ENCODE peak calls at places on chromosomes 6 and 20, in eight cellular contexts. I is heart right ventricle, T is astrocyte, D is right atrium auricular region, O is lung, A is HCT116, C is mammary epithelial cell, E is left ventricle myocardium inferior. N is an unnamed sample. For H3K4me1, the result is how much of the 10 kb centered on the place peaks cover.

GRCh38 chr6:133645000-133645619 is 243.8 kb upstream of the TCF21 start:
- DNase-seq in I (no peak), T (peak), D (no peak), O (no peak), A (no peak), C (no peak), E (no peak), N (no peak)

GRCh38 chr6:141552463-141552862 is 580.3 kb upstream of the GJE1 start:
- DNase-seq in I (no peak), T (peak), D (no peak), O (no peak), A (peak), C (peak), E (no peak), N (no peak)

GRCh38 chr6:108621117-108621516 is 60.4 kb downstream of the FOXO3 start:
- DNase-seq in I (no peak), T (peak), D (peak), O (no peak), A (peak), C (peak), E (no peak), N (peak)

GRCh38 chr20:5919634-5920544 is 30.4 kb downstream of the TRMT6 start:
- DNase-seq in I (no peak), T (peak), D (no peak), O (no peak), A (no peak), C (peak), E (no peak), N (no peak)

GRCh38 chr6:150241751-150242150 is 98.9 kb downstream of the PPP1R14C start:
- DNase-seq in I (no peak), T (no peak), D (no peak), O (no peak), A (no peak), C (no peak), E (no peak), N (no peak)

GRCh38 chr6:11762782-11763459 is 15.7 kb downstream of the ADTRP start:
- DNase-seq in I (no peak), T (peak), D (no peak), O (no peak), A (no peak), C (no peak), E (no peak), N (no peak)

GRCh38 chr6:168139121-168139520 is 60.1 kb upstream of the FRMD1 start:
- DNase-seq in I (no peak), T (no peak), D (peak), O (no peak), A (no peak), C (no peak), E (no peak), N (no peak)

GRCh38 chr6:135537782-135538301 is 40.3 kb upstream of the AHI1 start:
- DNase-seq in I (no peak), T (peak), D (no peak), O (no peak), A (peak), C (peak), E (no peak), N (no peak)

GRCh38 chr6:39298061-39298460 is 16.2 kb downstream of the KCNK17 start:
- DNase-seq in I (no peak), T (no peak), D (no peak), O (no peak), A (no peak), C (no peak), E (no peak), N (no peak)

GRCh38 chr6:151808331-151809241 is 1.1 kb downstream of the ESR1 start:
- DNase-seq in I (no peak), T (no peak), D (no peak), O (no peak), A (no peak), C (peak), E (no peak), N (peak)

GRCh38 chr6:79546186-79546585 is 9.0 kb upstream of the LCA5 start:
- DNase-seq in I (no peak), T (peak), D (no peak), O (no peak), A (no peak), C (peak), E (no peak), N (no peak)

GRCh38 chr20:1815502-1816085 is 79.6 kb upstream of the SIRPA start:
- DNase-seq in I (no peak), T (no peak), D (peak), O (no peak), A (no peak), C (no peak), E (no peak), N (no peak)
- H3K4me1 ChIP-seq in I (half or more), T (half or more), D (half or more), O (under half), A (under half), C (half or more), E (half or more), N (under half)

GRCh38 chr6:41058783-41059181 is 5.8 kb downstream of the APOBEC2 start:
- DNase-seq in I (no peak), T (no peak), D (no peak), O (no peak), A (no peak), C (no peak), E (no peak), N (no peak)

GRCh38 chr6:41056768-41057490 is 3.9 kb downstream of the APOBEC2 start:
- DNase-seq in I (no peak), T (no peak), D (peak), O (no peak), A (no peak), C (no peak), E (no peak), N (no peak)

GRCh38 chr6:41053056-41053455 is at the start of gene APOBEC2:
- DNase-seq in I (peak), T (no peak), D (peak), O (no peak), A (no peak), C (no peak), E (peak), N (peak)

GRCh38 chr6:41051873-41052272 is 1.1 kb upstream of the APOBEC2 start:
- DNase-seq in I (no peak), T (no peak), D (no peak), O (no peak), A (no peak), C (no peak), E (no peak), N (no peak)

DNA sequence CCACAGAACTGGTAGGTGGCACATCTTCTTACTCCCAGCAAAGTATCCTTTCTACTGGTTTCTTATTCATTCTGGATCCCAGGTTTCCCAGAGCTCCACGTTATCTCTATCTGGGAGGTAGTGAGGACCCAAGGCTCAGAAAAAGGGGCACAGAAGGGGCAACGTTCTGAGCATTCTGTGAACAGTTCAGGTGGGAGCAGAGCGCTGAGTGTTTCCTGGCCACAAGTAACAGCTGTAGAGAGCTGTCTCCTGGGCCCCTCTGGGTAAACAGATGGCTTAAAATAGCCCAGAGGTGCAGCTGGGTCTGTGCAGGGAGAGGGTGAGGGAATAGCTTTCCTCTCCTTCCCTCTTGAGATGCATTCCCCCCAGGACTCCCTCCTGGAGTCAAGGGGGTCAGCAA is 2.1 kb downstream of the APOBEC2 start:
- DNase-seq in I (peak), T (no peak), D (peak), O (no peak), A (no peak), C (no peak), E (no peak), N (no peak)
- H3K27ac ChIP-seq in I (peak), T (no peak), D (peak), O (no peak), A (no peak), C (no peak), E (peak), N (peak)

DNA sequence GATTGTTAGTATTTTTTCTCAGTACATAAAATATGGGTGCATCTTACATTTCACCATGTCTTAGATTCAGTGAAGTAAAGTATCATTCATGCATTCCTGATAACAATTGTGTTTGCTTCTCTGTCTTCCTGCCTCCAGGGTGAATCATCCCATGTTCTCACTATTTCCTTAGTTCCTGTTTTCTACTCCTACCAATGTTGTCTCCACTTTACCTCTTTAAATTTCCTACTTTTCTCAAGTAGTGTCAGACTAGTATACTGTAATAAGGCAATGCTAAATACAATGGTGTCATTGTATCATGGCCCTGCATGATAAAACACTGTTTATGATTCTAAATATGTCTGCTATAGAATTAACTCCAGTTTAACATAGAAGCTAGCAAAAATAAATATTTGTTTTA is 37.4 kb upstream of the GABRR1 start:
- DNase-seq in I (no peak), T (no peak), D (no peak), O (no peak), A (no peak), C (peak), E (no peak), N (no peak)
- H3K4me3 ChIP-seq in I (no peak), T (no peak), D (no peak), O (no peak), A (no peak), C (no peak), E (no peak), N (no peak)

GRCh38 chr20:57400821-57401564 is 9.8 kb downstream of the RBM38 start:
- DNase-seq in I (no peak), T (no peak), D (no peak), O (no peak), A (no peak), C (no peak), E (no peak), N (peak)

GRCh38 chr20:57401565-57401918 is 10.3 kb downstream of the RBM38 start:
- DNase-seq in I (no peak), T (no peak), D (no peak), O (no peak), A (no peak), C (no peak), E (no peak), N (no peak)

GRCh38 chr20:57398901-57399535 is 7.8 kb downstream of the RBM38 start:
- DNase-seq in I (no peak), T (no peak), D (no peak), O (no peak), A (no peak), C (no peak), E (no peak), N (peak)

GRCh38 chr20:57399587-57400261 is 8.5 kb downstream of the RBM38 start:
- DNase-seq in I (peak), T (no peak), D (no peak), O (no peak), A (no peak), C (no peak), E (no peak), N (peak)

GRCh38 chr20:57400262-57400701 is 9.1 kb downstream of the RBM38 start:
- DNase-seq in I (no peak), T (no peak), D (no peak), O (no peak), A (no peak), C (no peak), E (no peak), N (peak)
- H3K4me1 ChIP-seq in I (half or more), T (under half), D (half or more), O (under half), A (under half), C (under half), E (half or more), N (under half)

GRCh38 chr6:72649032-72649984 is 27.4 kb downstream of the KCNQ5 start:
- DNase-seq in I (no peak), T (peak), D (no peak), O (no peak), A (no peak), C (peak), E (no peak), N (no peak)
- H3K27ac ChIP-seq in I (no peak), T (peak), D (no peak), O (no peak), A (no peak), C (peak), E (no peak), N (no peak)

DNA sequence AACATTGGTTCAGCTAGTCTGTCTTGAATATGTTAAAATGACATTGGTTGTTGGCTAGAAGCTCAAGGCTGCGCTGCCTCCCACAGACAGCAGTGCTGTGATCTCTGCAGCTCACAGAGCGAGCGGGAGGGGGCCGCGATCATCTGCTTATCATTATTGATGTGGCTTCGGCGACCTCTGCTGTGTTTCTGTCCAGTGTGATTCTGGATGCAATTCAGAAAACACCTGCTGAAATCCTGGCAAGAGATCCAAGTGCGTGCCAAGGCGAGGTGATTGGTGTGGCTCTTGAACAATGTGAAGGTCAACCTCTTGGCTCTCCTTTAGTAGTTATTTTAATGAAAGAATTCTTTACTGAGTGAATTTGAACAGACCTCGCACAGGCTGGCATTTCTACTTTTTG is 142.3 kb upstream of the SASH1 start:
- DNase-seq in I (peak), T (no peak), D (no peak), O (no peak), A (no peak), C (no peak), E (no peak), N (no peak)
- H3K4me3 ChIP-seq in I (no peak), T (no peak), D (no peak), O (no peak), A (no peak), C (no peak), E (no peak), N (no peak)

GRCh38 chr20:51398083-51398482 is 144.4 kb downstream of the NFATC2 start:
- DNase-seq in I (no peak), T (no peak), D (no peak), O (no peak), A (no peak), C (no peak), E (no peak), N (no peak)

GRCh38 chr20:51402201-51402600 is 140.3 kb downstream of the NFATC2 start:
- DNase-seq in I (no peak), T (peak), D (no peak), O (no peak), A (no peak), C (no peak), E (no peak), N (peak)

GRCh38 chr20:51399138-51399890 is 143.2 kb downstream of the NFATC2 start:
- DNase-seq in I (no peak), T (no peak), D (no peak), O (no peak), A (no peak), C (no peak), E (no peak), N (no peak)

GRCh38 chr20:51398552-51398951 is 144.0 kb downstream of the NFATC2 start:
- DNase-seq in I (no peak), T (no peak), D (no peak), O (no peak), A (no peak), C (no peak), E (no peak), N (no peak)

DNA sequence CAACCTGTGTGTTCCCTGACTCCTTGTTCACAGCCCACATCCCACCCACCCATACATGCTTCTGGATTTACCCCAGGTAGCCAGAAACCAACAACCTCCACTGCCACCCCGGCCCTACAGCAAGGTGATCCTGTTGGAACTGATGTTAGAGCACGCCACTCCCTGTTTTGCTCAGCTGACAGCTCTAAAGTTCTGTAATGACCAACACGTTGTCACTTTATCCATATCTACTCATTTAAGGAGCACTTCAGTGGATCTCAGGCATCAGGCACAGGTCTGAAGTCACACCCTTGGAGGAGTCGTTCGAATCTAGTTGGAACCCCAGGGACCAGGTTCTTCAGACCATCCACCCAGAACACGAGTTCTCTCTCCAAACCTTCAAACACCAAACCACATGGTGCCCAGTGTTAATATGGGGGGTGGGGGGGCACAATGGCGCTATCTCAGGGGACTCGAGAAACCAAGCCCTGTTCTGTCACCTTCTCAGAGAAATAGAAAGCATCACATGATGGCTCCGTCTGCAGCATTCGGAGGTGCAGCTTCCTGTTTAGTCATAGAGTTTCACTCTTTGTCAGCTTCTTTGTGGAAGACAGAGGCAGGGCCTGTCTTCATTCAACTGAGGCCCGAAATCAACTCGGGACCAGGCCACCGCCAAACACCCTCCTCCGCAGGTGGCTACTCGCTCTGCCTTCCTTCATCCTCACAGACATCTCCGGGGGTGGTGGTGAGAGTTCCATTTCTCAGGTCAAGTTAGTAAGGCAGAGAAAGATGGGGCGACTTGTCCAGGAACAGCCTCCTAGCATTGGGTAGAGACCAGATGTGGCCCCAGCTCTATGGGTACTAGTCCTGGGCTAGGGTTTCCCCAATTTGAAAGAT is 142.2 kb downstream of the NFATC2 start:
- DNase-seq in I (no peak), T (no peak), D (no peak), O (no peak), A (no peak), C (no peak), E (no peak), N (no peak)
- H3K4me1 ChIP-seq in I (under half), T (under half), D (under half), O (under half), A (under half), C (under half), E (under half), N (under half)

GRCh38 chr6:113185299-113185698 is 671.8 kb upstream of the MARCKS start:
- DNase-seq in I (no peak), T (peak), D (no peak), O (no peak), A (no peak), C (no peak), E (peak), N (no peak)

GRCh38 chr6:113181164-113181563 is 676.0 kb upstream of the MARCKS start:
- DNase-seq in I (no peak), T (no peak), D (no peak), O (no peak), A (no peak), C (no peak), E (no peak), N (no peak)

GRCh38 chr6:113184291-113184690 is 672.9 kb upstream of the MARCKS start:
- DNase-seq in I (no peak), T (peak), D (no peak), O (no peak), A (no peak), C (no peak), E (no peak), N (no peak)

GRCh38 chr6:113184736-113185135 is 672.4 kb upstream of the MARCKS start:
- DNase-seq in I (peak), T (no peak), D (peak), O (no peak), A (no peak), C (no peak), E (peak), N (peak)

GRCh38 chr6:113182370-113183141 is 674.6 kb upstream of the MARCKS start:
- DNase-seq in I (no peak), T (peak), D (no peak), O (no peak), A (no peak), C (peak), E (no peak), N (no peak)
- H3K27ac ChIP-seq in I (no peak), T (peak), D (no peak), O (no peak), A (no peak), C (no peak), E (no peak), N (no peak)

GRCh38 chr6:165986647-165987482 is 180.8 kb downstream of the TBXT start:
- DNase-seq in I (no peak), T (peak), D (no peak), O (no peak), A (no peak), C (no peak), E (no peak), N (peak)

GRCh38 chr6:165990216-165990615 is 177.4 kb downstream of the TBXT start:
- DNase-seq in I (no peak), T (no peak), D (no peak), O (no peak), A (no peak), C (no peak), E (no peak), N (no peak)

GRCh38 chr6:165987483-165988305 is 180.0 kb downstream of the TBXT start:
- DNase-seq in I (peak), T (peak), D (peak), O (no peak), A (no peak), C (peak), E (peak), N (peak)

GRCh38 chr6:165988306-165988756 is 179.3 kb downstream of the TBXT start:
- DNase-seq in I (no peak), T (no peak), D (no peak), O (no peak), A (no peak), C (no peak), E (no peak), N (no peak)

DNA sequence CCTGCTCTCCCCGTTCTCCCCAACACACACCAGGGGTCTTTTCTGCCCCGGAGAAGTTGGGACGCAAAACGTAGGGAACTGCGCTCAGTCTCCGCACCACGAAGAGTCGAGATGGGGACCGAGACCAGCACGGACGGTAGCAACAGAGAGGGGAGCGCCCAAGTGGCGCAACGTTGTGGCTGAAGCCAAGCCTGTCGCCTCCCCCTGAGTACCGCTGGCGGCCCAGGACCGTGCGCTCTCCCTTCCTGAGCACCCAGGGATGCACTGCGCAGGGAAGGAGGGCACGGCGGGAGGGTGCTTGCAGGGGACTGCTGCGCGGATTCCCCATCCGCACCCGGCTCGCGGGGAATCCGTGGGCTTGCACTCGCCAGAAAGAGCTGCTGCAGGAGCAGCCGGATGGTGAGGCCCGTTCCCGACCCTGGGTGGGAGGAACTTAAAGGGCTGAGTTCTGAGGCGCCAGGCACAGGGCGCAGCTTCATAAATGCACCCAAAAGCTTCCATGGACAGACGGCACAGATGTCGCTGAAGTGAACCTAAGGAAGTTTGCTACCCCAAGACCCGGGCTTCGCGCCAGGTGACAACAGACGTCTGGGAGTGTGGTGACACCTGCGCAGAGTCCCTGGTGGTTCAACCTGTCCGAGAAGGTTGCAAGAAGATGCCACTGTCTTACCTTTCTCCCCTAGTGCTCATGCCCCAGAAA is 178.7 kb downstream of the TBXT start:
- DNase-seq in I (peak), T (no peak), D (no peak), O (no peak), A (no peak), C (no peak), E (no peak), N (peak)
- H3K4me3 ChIP-seq in I (peak), T (peak), D (peak), O (no peak), A (no peak), C (no peak), E (peak), N (no peak)

N was measured in right cardiac atrium.